ENCODE peak calls at places on chromosomes 12 and 14, in seven cellular contexts. One of them, this sample, is unnamed.

GRCh38 chr12:110549716-110550115 is 33.4 kb downstream of the PPTC7 start:
- DNase-seq in AG09309: no peak
- DNase-seq in NCI-H2171 treated with DMSO at 0.1 percent for 48 hours: no peak
- DNase-seq in stimulated activated CD4-positive, alpha-beta T cell treated with anti-CD3 and anti-CD28 coated beads, Interleukin-4, amount 100 ng/mL, for 4 hours: no peak
- DNase-seq in Calu3: no peak
- DNase-seq in neural crest cell: no peak
- DNase-seq in stimulated activated CD8-positive, alpha-beta memory T cell treated with anti-CD3 and anti-CD28 coated beads, Interleukin-12 subunit alpha, Interleukin-12 subunit beta, amount 100 ng/mL, for 4 hours: no peak
- DNase-seq in this sample: no peak

GRCh38 chr12:58479403-58479802 is 440.9 kb downstream of the LRIG3 start:
- DNase-seq in stimulated activated CD8-positive, alpha-beta memory T cell treated with anti-CD3 and anti-CD28 coated beads, Interleukin-12 subunit alpha, Interleukin-12 subunit beta, amount 100 ng/mL, for 4 hours: no peak
- DNase-seq in AG09309: no peak
- DNase-seq in stimulated activated CD4-positive, alpha-beta T cell treated with anti-CD3 and anti-CD28 coated beads, Interleukin-4, amount 100 ng/mL, for 4 hours: no peak
- DNase-seq in NCI-H2171 treated with DMSO at 0.1 percent for 48 hours: no peak
- DNase-seq in neural crest cell: no peak
- DNase-seq in Calu3: no peak
- DNase-seq in this sample: no peak

GRCh38 chr12:61502179-61502578 is 758.0 kb upstream of the USP15 start:
- DNase-seq in neural crest cell: no peak
- DNase-seq in Calu3: no peak
- DNase-seq in NCI-H2171 treated with DMSO at 0.1 percent for 48 hours: no peak
- DNase-seq in stimulated activated CD8-positive, alpha-beta memory T cell treated with anti-CD3 and anti-CD28 coated beads, Interleukin-12 subunit alpha, Interleukin-12 subunit beta, amount 100 ng/mL, for 4 hours: no peak
- DNase-seq in stimulated activated CD4-positive, alpha-beta T cell treated with anti-CD3 and anti-CD28 coated beads, Interleukin-4, amount 100 ng/mL, for 4 hours: no peak
- DNase-seq in AG09309: no peak
- DNase-seq in this sample: no peak

GRCh38 chr12:116594325-116595038 is 35.3 kb downstream of the MAP1LC3B2 start:
- DNase-seq in stimulated activated CD8-positive, alpha-beta memory T cell treated with anti-CD3 and anti-CD28 coated beads, Interleukin-12 subunit alpha, Interleukin-12 subunit beta, amount 100 ng/mL, for 4 hours: peak
- DNase-seq in NCI-H2171 treated with DMSO at 0.1 percent for 48 hours: no peak
- DNase-seq in neural crest cell: no peak
- DNase-seq in Calu3: no peak
- DNase-seq in AG09309: no peak
- DNase-seq in stimulated activated CD4-positive, alpha-beta T cell treated with anti-CD3 and anti-CD28 coated beads, Interleukin-4, amount 100 ng/mL, for 4 hours: peak
- DNase-seq in this sample: no peak

GRCh38 chr14:62691613-62692489 is 353.4 kb downstream of the KCNH5 start:
- DNase-seq in NCI-H2171 treated with DMSO at 0.1 percent for 48 hours: peak
- DNase-seq in AG09309: peak
- DNase-seq in Calu3: peak
- DNase-seq in stimulated activated CD4-positive, alpha-beta T cell treated with anti-CD3 and anti-CD28 coated beads, Interleukin-4, amount 100 ng/mL, for 4 hours: no peak
- DNase-seq in stimulated activated CD8-positive, alpha-beta memory T cell treated with anti-CD3 and anti-CD28 coated beads, Interleukin-12 subunit alpha, Interleukin-12 subunit beta, amount 100 ng/mL, for 4 hours: no peak
- DNase-seq in neural crest cell: no peak
- DNase-seq in this sample: no peak

GRCh38 chr12:89695830-89696229 is 12.8 kb downstream of the ATP2B1 start:
- DNase-seq in stimulated activated CD4-positive, alpha-beta T cell treated with anti-CD3 and anti-CD28 coated beads, Interleukin-4, amount 100 ng/mL, for 4 hours: no peak
- DNase-seq in AG09309: no peak
- DNase-seq in NCI-H2171 treated with DMSO at 0.1 percent for 48 hours: no peak
- DNase-seq in Calu3: no peak
- DNase-seq in stimulated activated CD8-positive, alpha-beta memory T cell treated with anti-CD3 and anti-CD28 coated beads, Interleukin-12 subunit alpha, Interleukin-12 subunit beta, amount 100 ng/mL, for 4 hours: no peak
- DNase-seq in neural crest cell: no peak
- DNase-seq in this sample: no peak

GRCh38 chr12:89497467-89497866 is 27.1 kb downstream of the GALNT4 start:
- DNase-seq in stimulated activated CD4-positive, alpha-beta T cell treated with anti-CD3 and anti-CD28 coated beads, Interleukin-4, amount 100 ng/mL, for 4 hours: no peak
- DNase-seq in NCI-H2171 treated with DMSO at 0.1 percent for 48 hours: no peak
- DNase-seq in Calu3: no peak
- DNase-seq in stimulated activated CD8-positive, alpha-beta memory T cell treated with anti-CD3 and anti-CD28 coated beads, Interleukin-12 subunit alpha, Interleukin-12 subunit beta, amount 100 ng/mL, for 4 hours: no peak
- DNase-seq in AG09309: no peak
- DNase-seq in neural crest cell: no peak
- DNase-seq in this sample: no peak

GRCh38 chr12:49019435-49020317 is 1.1 kb upstream of the PRKAG1 start:
- DNase-seq in Calu3: peak
- DNase-seq in NCI-H2171 treated with DMSO at 0.1 percent for 48 hours: peak
- DNase-seq in AG09309: no peak
- DNase-seq in stimulated activated CD4-positive, alpha-beta T cell treated with anti-CD3 and anti-CD28 coated beads, Interleukin-4, amount 100 ng/mL, for 4 hours: no peak
- DNase-seq in stimulated activated CD8-positive, alpha-beta memory T cell treated with anti-CD3 and anti-CD28 coated beads, Interleukin-12 subunit alpha, Interleukin-12 subunit beta, amount 100 ng/mL, for 4 hours: no peak
- DNase-seq in neural crest cell: no peak
- DNase-seq in this sample: peak